ENCODE peak calls at places on chromosome 19, in ten cellular contexts. Z is stimulated activated CD4-positive, alpha-beta T cell treated with anti-CD3 and anti-CD28 coated beads, TNF-alpha, amount 100 ng/mL, for 1 hour; Y is neural crest cell; L is choroid plexus epithelial cell; O is cardiac muscle cell; T is Right ventricle myocardium superior; M is T-helper 2 cell; F is Panc1; W is gastrocnemius medialis; X is ACHN. S is an unnamed sample.

GRCh38 chr19:50759886-50760285 is 10.4 kb upstream of the GPR32 start:
- DNase-seq in X (peak), O (peak), F (no peak), Z (no peak), M (peak), T (no peak), L (peak), Y (no peak), W (no peak), S (no peak)

GRCh38 chr19:10000171-10000826 is 10.0 kb downstream of the COL5A3 start:
- DNase-seq in F (peak), L (peak), W (peak), Z (peak), Y (peak), X (peak), M (peak), O (peak), T (peak), S (peak)

GRCh38 chr19:8336072-8336569 is 6.9 kb downstream of the KANK3 start:
- DNase-seq in Y (no peak), O (no peak), F (no peak), X (no peak), L (no peak), T (no peak), M (no peak), W (no peak), Z (no peak), S (no peak)

GRCh38 chr19:1762243-1763140 is 9.2 kb downstream of the ONECUT3 start:
- DNase-seq in Y (no peak), M (no peak), O (no peak), Z (no peak), T (no peak), F (no peak), X (no peak), L (no peak), W (no peak), S (no peak)

GRCh38 chr19:32471095-32471494 is 65.5 kb downstream of the DPY19L3 start:
- DNase-seq in F (no peak), L (peak), M (no peak), O (no peak), T (peak), Y (no peak), Z (no peak), W (no peak), X (no peak), S (no peak)

GRCh38 chr19:57103573-57104277 is 16.1 kb upstream of the USP29 start:
- DNase-seq in X (peak), L (peak), W (no peak), Z (peak), O (peak), M (peak), Y (peak), F (no peak), T (peak), S (peak)

GRCh38 chr19:17073869-17074627 is 1.2 kb downstream of the HAUS8 start:
- DNase-seq in Y (no peak), X (no peak), F (no peak), L (no peak), M (peak), O (no peak), W (no peak), T (no peak), Z (no peak), S (no peak)

GRCh38 chr19:17311455-17312248 is 2.3 kb downstream of the DDA1 start:
- DNase-seq in Z (no peak), O (peak), T (no peak), W (no peak), M (no peak), Y (no peak), X (peak), L (peak), F (no peak), S (no peak)

GRCh38 chr19:7743425-7743841 is 3.9 kb downstream of the CD209 start:
- DNase-seq in X (no peak), O (no peak), Y (no peak), F (no peak), W (no peak), Z (no peak), T (no peak), M (no peak), L (no peak), S (peak)

GRCh38 chr19:28242317-28242927 is 970.5 kb downstream of the UQCRFS1 start:
- DNase-seq in Y (peak), L (peak), T (no peak), M (peak), X (peak), W (no peak), O (peak), Z (no peak), F (no peak), S (no peak)

GRCh38 chr19:48991823-48992570 is 1.1 kb downstream of the GYS1 start:
- DNase-seq in X (peak), O (peak), M (no peak), Z (no peak), F (no peak), W (peak), Y (no peak), L (peak), T (peak), S (no peak)

GRCh38 chr19:2769218-2769617 is 13.9 kb downstream of the SGTA start:
- DNase-seq in Z (no peak), L (no peak), F (no peak), M (no peak), X (no peak), T (no peak), W (no peak), O (no peak), Y (no peak), S (no peak)

GRCh38 chr19:12668937-12669271 is 2.3 kb downstream of the WDR83 start:
- DNase-seq in Z (peak), W (peak), Y (no peak), X (peak), O (peak), F (no peak), T (peak), L (peak), M (peak), S (peak)

GRCh38 chr19:660793-661426 is 2.1 kb downstream of the RNF126 start:
- DNase-seq in W (no peak), L (no peak), O (no peak), M (no peak), T (no peak), F (no peak), X (no peak), Y (no peak), Z (no peak), S (no peak)

GRCh38 chr19:58319241-58319640 is 7.6 kb upstream of the ZSCAN22 start:
- DNase-seq in T (no peak), Z (no peak), O (no peak), Y (no peak), M (no peak), F (no peak), X (no peak), W (no peak), L (no peak), S (no peak)

GRCh38 chr19:14555918-14556661 is 15.8 kb downstream of the NDUFB7 start:
- DNase-seq in Y (no peak), X (peak), F (no peak), M (no peak), W (no peak), T (no peak), L (peak), Z (no peak), O (peak), S (no peak)

S was measured in stimulated activated CD8-positive, alpha-beta memory T cell treated with anti-CD3 and anti-CD28 coated beads, Interleukin-12 subunit alpha, Interleukin-12 subunit beta, amount 100 ng/mL, for 4 hours.